ENCODE peak calls at places on chromosomes 12 and 14, in seven cellular contexts. R is IMR-90, D is A673, A is stomach, W is neural crest cell, I is fibroblast of the aortic adventitia, F is endothelial cell. B is an unnamed sample.

GRCh38 chr12:25089738-25090137 is 105.2 kb downstream of the DNAI7 start:
- DNase-seq in A (peak; percentile 41), F (no peak), D (no peak), W (no peak), R (no peak), I (no peak), B (no peak)

GRCh38 chr12:53775478-53776145 is 23.8 kb upstream of the CISTR start:
- DNase-seq in R (no peak), D (no peak), A (peak; percentile 35), W (no peak), F (no peak), I (peak; percentile 73), B (no peak)

GRCh38 chr12:59737725-59738463 is 142.1 kb downstream of the SLC16A7 start:
- DNase-seq in D (no peak), W (no peak), F (no peak), I (peak; percentile 67), A (no peak), R (peak; percentile 46), B (no peak)

GRCh38 chr14:105193916-105194782 is 13.0 kb upstream of the NUDT14 start:
- DNase-seq in F (no peak), D (peak; percentile 74), I (no peak), R (peak; percentile 11), W (no peak), A (no peak), B (no peak)

GRCh38 chr12:41932470-41932991 is 212.1 kb downstream of the GXYLT1 start:
- DNase-seq in A (peak; percentile 63), R (no peak), F (peak; percentile 75), I (peak; percentile 1), W (peak; percentile 52), D (peak; percentile 96), B (peak; percentile 59)

GRCh38 chr12:124855275-124855957 is 8.2 kb downstream of the SCARB1 start:
- DNase-seq in W (no peak), I (no peak), R (no peak), F (no peak), D (no peak), A (no peak), B (no peak)

GRCh38 chr12:24172773-24173447 is 223.4 kb upstream of the SOX5 start:
- DNase-seq in W (no peak), F (no peak), R (no peak), I (no peak), D (peak; percentile 5), A (no peak), B (peak; percentile 49)

GRCh38 chr12:55830601-55831406 is 1.4 kb upstream of the DNAJC14 start:
- DNase-seq in A (peak; percentile 67), R (peak; percentile 56), D (peak; percentile 77), F (peak; percentile 60), W (peak; percentile 62), I (peak; percentile 60), B (peak; percentile 69)

GRCh38 chr12:89348894-89349669 is 3.2 kb downstream of the DUSP6 start:
- DNase-seq in D (peak; percentile 66), R (no peak), F (no peak), W (no peak), I (no peak), A (no peak), B (no peak)

DNA sequence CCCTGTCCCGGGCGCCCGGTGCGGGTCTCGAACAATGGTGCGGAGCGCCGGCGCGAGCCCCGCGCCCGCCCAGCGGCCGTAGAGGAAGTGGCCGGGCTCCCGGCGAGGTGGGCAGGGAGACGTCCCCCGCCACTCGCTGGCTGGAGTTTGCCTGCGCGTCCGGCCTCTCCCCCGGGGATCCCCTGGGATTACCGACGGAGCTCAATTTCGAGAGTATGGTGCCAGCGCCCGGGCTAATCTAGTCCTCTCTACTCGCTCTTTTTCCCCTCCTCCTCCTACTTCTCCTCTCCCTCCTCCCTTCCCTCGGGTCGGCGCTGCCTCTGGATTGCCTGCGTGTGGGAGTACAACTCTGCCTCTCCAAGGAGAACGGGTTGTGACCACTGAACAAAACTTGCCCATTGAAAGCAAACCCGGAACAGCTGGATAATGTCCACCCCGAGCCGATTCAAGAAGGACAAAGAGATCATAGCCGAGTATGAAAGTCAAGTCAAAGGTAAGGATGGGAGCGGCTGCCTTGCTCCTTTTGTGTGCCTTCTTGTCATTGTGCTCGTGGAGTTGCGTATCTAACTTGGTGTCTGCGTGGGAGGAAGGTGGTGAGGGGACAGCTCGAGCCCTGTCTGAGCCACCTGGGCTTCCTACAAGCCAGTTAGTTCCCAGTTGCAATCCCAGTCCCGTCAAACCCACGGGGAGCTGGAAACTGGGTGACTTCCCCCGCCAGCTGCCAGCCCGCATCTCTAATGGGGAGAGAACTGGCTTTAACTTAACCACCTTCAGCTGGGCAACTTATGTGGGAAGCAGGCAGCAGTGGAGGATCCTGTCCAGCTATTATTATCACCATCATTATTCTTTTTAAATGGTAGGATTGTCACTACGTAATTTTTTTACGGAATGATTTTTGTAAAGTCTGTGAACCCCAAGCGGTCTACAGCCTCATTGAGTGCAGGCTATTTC is at the start of gene SRGAP1:
- DNase-seq in F (no peak), A (peak; percentile 52), W (peak; percentile 48), D (peak; percentile 83), I (peak; percentile 87), R (peak; percentile 73), B (peak; percentile 73)
- TF ChIP-seq CTCF in F (no peak), A (no peak), W (no peak), D (peak; percentile 22), I (peak; percentile 39), R (peak; percentile 15), B (no peak)

DNA sequence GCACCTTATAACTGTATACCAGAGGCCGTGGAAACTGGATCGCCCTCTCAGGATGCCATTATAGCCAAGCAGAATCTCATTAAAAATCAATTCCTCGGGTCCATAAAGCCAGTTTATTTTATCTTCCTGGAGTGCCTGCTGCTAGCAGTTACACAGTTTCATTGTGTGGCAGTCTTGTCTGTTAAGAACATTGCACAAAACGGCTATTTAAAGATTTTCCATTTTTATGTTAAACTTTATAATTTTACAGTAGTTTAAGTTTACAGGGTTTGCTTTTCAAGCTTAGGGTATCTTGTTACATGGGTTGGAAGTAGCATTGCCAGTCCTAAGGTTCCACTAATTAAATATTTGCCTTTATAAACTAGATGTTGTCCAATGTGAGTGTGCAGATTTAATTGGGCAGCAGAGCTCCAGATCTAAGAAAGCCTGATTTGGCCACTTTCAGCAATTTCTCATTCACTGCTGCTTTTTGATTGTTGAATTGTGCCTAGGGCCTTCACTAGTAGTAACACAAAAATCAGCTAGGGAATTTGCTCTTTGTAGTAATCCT is 17.0 kb downstream of the TMEM30B start:
- DNase-seq in I (no peak), A (no peak), R (no peak), W (no peak), D (no peak), F (no peak), B (no peak)
- TF ChIP-seq CTCF in I (no peak), A (no peak), R (no peak), W (no peak), D (no peak), F (no peak), B (no peak)

GRCh38 chr14:104135121-104135903 is 3.1 kb upstream of the KIF26A start:
- DNase-seq in F (peak; percentile 70), D (peak; percentile 63), R (no peak), W (peak; percentile 55), A (no peak), I (no peak), B (peak; percentile 69)
- TF ChIP-seq CTCF in F (peak; percentile 23), D (peak; percentile 47), R (peak; percentile 1), W (peak; percentile 51), A (no peak), I (no peak), B (peak; percentile 38)

DNA sequence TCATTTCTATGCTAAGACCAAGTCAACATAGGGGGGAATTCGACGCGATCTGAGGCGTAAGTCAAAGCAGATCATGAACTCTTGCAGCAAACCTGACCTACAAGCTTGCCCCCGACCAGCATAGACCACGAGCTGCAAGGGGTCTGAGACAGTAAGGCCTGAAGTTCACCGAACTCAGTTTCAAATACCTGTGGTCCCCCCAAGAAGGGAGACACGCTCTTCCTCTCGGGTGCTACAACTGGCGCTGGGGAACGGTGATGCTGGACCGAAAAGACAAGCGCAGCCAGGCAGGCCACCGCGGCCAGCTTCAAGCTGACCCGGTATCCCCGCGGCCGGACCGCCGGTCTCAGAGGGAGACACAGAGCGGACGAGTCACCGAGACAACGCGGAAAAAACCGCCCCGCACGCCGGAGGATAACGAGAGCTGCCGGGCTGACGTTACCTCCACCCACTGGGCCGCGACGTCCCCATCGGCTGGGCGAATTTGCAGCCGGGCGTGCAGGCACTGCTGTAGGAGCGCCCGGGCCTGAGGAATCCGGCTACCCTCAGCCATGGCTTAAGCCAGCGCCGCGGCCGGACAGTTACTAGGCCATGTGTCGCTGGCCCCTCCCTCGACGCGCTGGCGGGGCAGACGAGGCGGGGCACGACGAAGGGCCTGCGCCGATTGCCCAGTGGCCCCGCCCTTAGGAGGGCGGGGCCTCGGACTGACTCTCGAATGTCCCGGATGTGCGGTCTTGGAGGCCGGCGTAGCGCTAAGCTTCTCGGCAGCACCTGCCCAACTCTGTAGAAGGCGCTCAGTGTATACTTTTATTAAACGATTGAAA is at the start of gene DTD2:
- DNase-seq in R (peak; percentile 92), I (peak; percentile 92), D (peak; percentile 96), A (peak; percentile 96), W (peak; percentile 88), F (peak; percentile 92), B (peak; percentile 94)
- TF ChIP-seq CTCF in R (no peak), I (no peak), D (peak; percentile 12), A (no peak), W (no peak), F (no peak), B (no peak)

DNA sequence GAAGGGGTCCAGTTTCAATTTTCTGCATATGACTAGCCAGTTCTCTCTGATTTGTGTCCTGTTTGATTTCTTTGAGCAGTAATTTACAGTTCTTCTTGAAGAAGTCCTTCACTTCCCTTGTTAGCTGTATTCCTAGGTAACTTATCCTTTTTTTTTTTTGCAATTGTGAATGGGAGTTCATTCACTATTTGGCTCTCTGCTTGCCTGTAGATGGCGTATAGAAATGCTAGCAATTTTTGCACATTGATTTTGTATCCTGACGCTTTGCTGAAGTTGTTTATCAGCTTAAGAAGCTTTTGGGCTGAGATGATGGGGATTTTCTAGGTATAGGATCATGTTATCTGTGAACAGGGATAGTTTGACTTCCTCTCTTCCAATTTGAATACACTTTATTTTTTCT is 77.6 kb upstream of the NID2 start:
- DNase-seq in W (no peak), R (no peak), A (no peak), I (peak; percentile 40), F (no peak), D (no peak), B (no peak)
- TF ChIP-seq CTCF in W (no peak), R (peak; percentile 29), A (no peak), I (peak; percentile 52), F (no peak), D (peak; percentile 19), B (no peak)

GRCh38 chr14:64828096-64828495 is 51.6 kb downstream of the SPTB start:
- DNase-seq in W (no peak), D (no peak), F (no peak), A (no peak), I (no peak), R (no peak), B (no peak)

GRCh38 chr14:64825006-64825405 is 54.7 kb downstream of the SPTB start:
- DNase-seq in W (no peak), F (no peak), D (no peak), I (no peak), R (no peak), A (no peak), B (no peak)

GRCh38 chr14:64826333-64826732 is 53.4 kb downstream of the SPTB start:
- DNase-seq in F (no peak), I (no peak), R (peak; percentile 22), W (no peak), D (no peak), A (no peak), B (no peak)

GRCh38 chr14:64825498-64825897 is 54.2 kb downstream of the SPTB start:
- DNase-seq in A (no peak), I (no peak), F (no peak), D (no peak), R (no peak), W (no peak), B (peak; percentile 73)

GRCh38 chr14:64826845-64827244 is 52.9 kb downstream of the SPTB start:
- DNase-seq in W (no peak), I (peak; percentile 13), F (no peak), R (no peak), A (no peak), D (no peak), B (no peak)
- TF ChIP-seq CTCF in W (no peak), I (no peak), F (no peak), R (no peak), A (no peak), D (no peak), B (no peak)

B was measured in nephron progenitor cell.